ENCODE peak calls at places on chromosomes 12 and 14, in four cellular contexts. One of them, this sample, is unnamed.

GRCh38 chr12:32305163-32305562 is 94.2 kb upstream of the FGD4 start:
- DNase-seq in PC-3: no peak
- DNase-seq in BE2C: no peak
- DNase-seq in GM06990: no peak
- DNase-seq in this sample: no peak

GRCh38 chr12:14211829-14212455 is 153.5 kb upstream of the ATF7IP start:
- DNase-seq in PC-3: no peak
- DNase-seq in BE2C: no peak
- DNase-seq in GM06990: no peak
- DNase-seq in this sample: no peak

GRCh38 chr14:68815288-68816182 is 22.7 kb upstream of the ZFP36L1 start:
- DNase-seq in PC-3: no peak
- DNase-seq in BE2C: no peak
- DNase-seq in GM06990: no peak
- DNase-seq in this sample: no peak

GRCh38 chr12:109624467-109624866 is 50.9 kb downstream of the MVK start:
- DNase-seq in PC-3: peak
- DNase-seq in BE2C: no peak
- DNase-seq in GM06990: no peak
- DNase-seq in this sample: no peak

GRCh38 chr14:38098074-38098846 is 109.4 kb upstream of the SSTR1 start:
- DNase-seq in PC-3: peak
- DNase-seq in BE2C: no peak
- DNase-seq in GM06990: no peak
- DNase-seq in this sample: no peak

GRCh38 chr12:39102474-39103209 is 197.3 kb upstream of the CPNE8 start:
- DNase-seq in PC-3: peak
- DNase-seq in BE2C: no peak
- DNase-seq in GM06990: no peak
- DNase-seq in this sample: no peak

GRCh38 chr14:103100281-103101121 is 6.0 kb downstream of the EXOC3L4 start:
- DNase-seq in PC-3: no peak
- DNase-seq in BE2C: no peak
- DNase-seq in GM06990: peak
- DNase-seq in this sample: peak

GRCh38 chr12:92398565-92399309 is 253.1 kb upstream of the BTG1 start:
- DNase-seq in PC-3: no peak
- DNase-seq in BE2C: no peak
- DNase-seq in GM06990: no peak
- DNase-seq in this sample: no peak

GRCh38 chr14:58100735-58101368 is 51.2 kb downstream of the ARMH4 start:
- DNase-seq in PC-3: peak
- DNase-seq in BE2C: no peak
- DNase-seq in GM06990: no peak
- DNase-seq in this sample: no peak

GRCh38 chr14:50425816-50426215 is 29.1 kb upstream of the CDKL1 start:
- DNase-seq in PC-3: no peak
- DNase-seq in BE2C: no peak
- DNase-seq in GM06990: no peak
- DNase-seq in this sample: no peak

GRCh38 chr12:92297932-92298681 is 152.5 kb upstream of the BTG1 start:
- DNase-seq in PC-3: no peak
- DNase-seq in BE2C: no peak
- DNase-seq in GM06990: peak
- DNase-seq in this sample: no peak

GRCh38 chr12:109209082-109209481 is 92.7 kb downstream of the ACACB start:
- DNase-seq in PC-3: no peak
- DNase-seq in BE2C: no peak
- DNase-seq in GM06990: no peak
- DNase-seq in this sample: no peak

GRCh38 chr12:130162771-130163460 is 652 bp downstream of the FZD10 start:
- DNase-seq in PC-3: no peak
- DNase-seq in BE2C: no peak
- DNase-seq in GM06990: peak
- DNase-seq in this sample: no peak

GRCh38 chr14:58200480-58200841 is 512 bp downstream of the ACTR10 start:
- DNase-seq in PC-3: peak
- DNase-seq in BE2C: no peak
- DNase-seq in GM06990: no peak
- DNase-seq in this sample: no peak

GRCh38 chr14:100762089-100762515 is 35.4 kb downstream of the DLK1 start:
- DNase-seq in PC-3: peak
- DNase-seq in BE2C: no peak
- DNase-seq in GM06990: no peak
- DNase-seq in this sample: no peak

GRCh38 chr12:47705571-47706425 is at the start of gene RPAP3:
- DNase-seq in PC-3: peak
- DNase-seq in BE2C: peak
- DNase-seq in GM06990: peak
- DNase-seq in this sample: peak

GRCh38 chr12:4518106-4518728 is 20.5 kb upstream of the RAD51AP1 start:
- DNase-seq in PC-3: peak
- DNase-seq in BE2C: no peak
- DNase-seq in GM06990: no peak
- DNase-seq in this sample: no peak

GRCh38 chr12:41188058-41188840 is at the start of gene PDZRN4:
- DNase-seq in PC-3: no peak
- DNase-seq in BE2C: peak
- DNase-seq in GM06990: peak
- DNase-seq in this sample: no peak

GRCh38 chr12:5794156-5794555 is 150.9 kb downstream of the ANO2 start:
- DNase-seq in PC-3: no peak
- DNase-seq in BE2C: no peak
- DNase-seq in GM06990: no peak
- DNase-seq in this sample: no peak

GRCh38 chr12:26461799-26462198 is 266.4 kb downstream of the SSPN start:
- DNase-seq in PC-3: no peak
- DNase-seq in BE2C: no peak
- DNase-seq in GM06990: peak
- DNase-seq in this sample: no peak

GRCh38 chr12:128823216-128823915 is 392 bp downstream of the SLC15A4 start:
- DNase-seq in PC-3: peak
- DNase-seq in BE2C: peak
- DNase-seq in GM06990: peak
- DNase-seq in this sample: no peak

GRCh38 chr14:73833530-73834257 is 17.9 kb upstream of the PTGR2 start:
- DNase-seq in PC-3: no peak
- DNase-seq in BE2C: no peak
- DNase-seq in GM06990: no peak
- DNase-seq in this sample: no peak

GRCh38 chr14:73342670-73343069 is 105.4 kb downstream of the PAPLN start:
- DNase-seq in PC-3: no peak
- DNase-seq in BE2C: no peak
- DNase-seq in GM06990: no peak
- DNase-seq in this sample: no peak

GRCh38 chr12:93886533-93887511 is 209.6 kb downstream of the CRADD start:
- DNase-seq in PC-3: peak
- DNase-seq in BE2C: no peak
- DNase-seq in GM06990: no peak
- DNase-seq in this sample: no peak

GRCh38 chr14:53620325-53620716 is 336.3 kb downstream of the BMP4 start:
- DNase-seq in PC-3: no peak
- DNase-seq in BE2C: no peak
- DNase-seq in GM06990: no peak
- DNase-seq in this sample: no peak

GRCh38 chr12:25829192-25829591 is 129.3 kb upstream of the RASSF8 start:
- DNase-seq in PC-3: peak
- DNase-seq in BE2C: no peak
- DNase-seq in GM06990: no peak
- DNase-seq in this sample: no peak

GRCh38 chr14:68097727-68098126 is 278.1 kb downstream of the RAD51B start:
- DNase-seq in PC-3: no peak
- DNase-seq in BE2C: no peak
- DNase-seq in GM06990: no peak
- DNase-seq in this sample: no peak

GRCh38 chr12:120971299-120972180 is 6.8 kb upstream of the HNF1A start:
- DNase-seq in PC-3: peak
- DNase-seq in BE2C: peak
- DNase-seq in GM06990: peak
- DNase-seq in this sample: peak

GRCh38 chr12:67663121-67663520 is 14.6 kb downstream of the DYRK2 start:
- DNase-seq in PC-3: no peak
- DNase-seq in BE2C: no peak
- DNase-seq in GM06990: no peak
- DNase-seq in this sample: no peak

GRCh38 chr12:27822076-27822712 is 42.2 kb upstream of the MANSC4 start:
- DNase-seq in PC-3: peak
- DNase-seq in BE2C: no peak
- DNase-seq in GM06990: peak
- DNase-seq in this sample: peak

GRCh38 chr14:99066378-99066777 is 205.6 kb downstream of the BCL11B start:
- DNase-seq in PC-3: no peak
- DNase-seq in BE2C: no peak
- DNase-seq in GM06990: no peak
- DNase-seq in this sample: no peak

GRCh38 chr12:24561882-24562760 is 386.8 kb downstream of the BCAT1 start:
- DNase-seq in PC-3: no peak
- DNase-seq in BE2C: peak
- DNase-seq in GM06990: peak
- DNase-seq in this sample: no peak

GRCh38 chr12:132422057-132423043 is 67.6 kb upstream of the FBRSL1 start:
- DNase-seq in PC-3: no peak
- DNase-seq in BE2C: no peak
- DNase-seq in GM06990: no peak
- DNase-seq in this sample: no peak

GRCh38 chr12:119786539-119786938 is 90.6 kb downstream of the CIT start:
- DNase-seq in PC-3: no peak
- DNase-seq in BE2C: no peak
- DNase-seq in GM06990: no peak
- DNase-seq in this sample: no peak

GRCh38 chr12:59007620-59008019 is 87.3 kb upstream of the LRIG3 start:
- DNase-seq in PC-3: peak
- DNase-seq in BE2C: no peak
- DNase-seq in GM06990: no peak
- DNase-seq in this sample: no peak

GRCh38 chr12:82361461-82361915 is 3.2 kb downstream of the METTL25 start:
- DNase-seq in PC-3: no peak
- DNase-seq in BE2C: no peak
- DNase-seq in GM06990: no peak
- DNase-seq in this sample: no peak

DNA sequence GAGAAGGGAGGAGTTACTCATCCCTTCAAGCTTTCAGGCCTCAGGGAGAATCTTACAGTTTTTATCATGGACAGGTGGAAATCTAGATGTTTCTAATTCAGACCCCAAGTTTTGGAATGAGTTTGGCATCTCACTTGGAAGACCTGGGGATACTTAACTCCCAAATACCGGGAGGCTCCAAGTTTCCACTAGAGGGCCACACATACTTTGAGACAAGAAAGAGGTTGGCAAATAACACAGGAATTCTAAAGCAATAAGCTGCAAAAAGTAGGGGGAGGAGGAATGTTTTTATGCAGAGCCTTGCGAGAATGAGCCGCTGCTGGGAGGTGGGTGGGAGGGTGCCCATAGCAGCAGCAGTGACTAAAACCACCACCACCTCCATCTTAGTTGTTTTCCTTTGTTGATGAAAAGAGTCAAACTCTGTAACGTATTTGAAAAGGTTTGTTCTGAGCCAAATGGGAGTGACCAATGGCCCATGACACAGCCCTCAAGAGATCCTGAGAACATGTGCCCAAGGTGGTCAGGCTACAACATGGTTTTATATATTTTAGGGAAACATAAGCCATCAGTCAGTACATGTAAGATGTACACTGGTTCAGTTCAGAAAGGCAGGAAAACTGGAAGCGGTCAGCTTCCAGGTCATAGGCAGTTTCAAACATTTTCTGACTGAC is 34.2 kb upstream of the RNASE1 start:
- DNase-seq in PC-3: peak
- DNase-seq in BE2C: no peak
- DNase-seq in GM06990: no peak
- DNase-seq in this sample: no peak
- TF ChIP-seq CTCF in PC-3: peak
- TF ChIP-seq CTCF in BE2C: peak
- TF ChIP-seq CTCF in GM06990: peak
- TF ChIP-seq CTCF in this sample: no peak

GRCh38 chr14:80316426-80316825 is 105.1 kb upstream of the DIO2 start:
- DNase-seq in PC-3: no peak
- DNase-seq in BE2C: no peak
- DNase-seq in GM06990: no peak
- DNase-seq in this sample: no peak
- H3K4me3 ChIP-seq in PC-3: no peak
- H3K4me3 ChIP-seq in BE2C: no peak
- H3K4me3 ChIP-seq in GM06990: no peak
- H3K4me3 ChIP-seq in this sample: no peak

DNA sequence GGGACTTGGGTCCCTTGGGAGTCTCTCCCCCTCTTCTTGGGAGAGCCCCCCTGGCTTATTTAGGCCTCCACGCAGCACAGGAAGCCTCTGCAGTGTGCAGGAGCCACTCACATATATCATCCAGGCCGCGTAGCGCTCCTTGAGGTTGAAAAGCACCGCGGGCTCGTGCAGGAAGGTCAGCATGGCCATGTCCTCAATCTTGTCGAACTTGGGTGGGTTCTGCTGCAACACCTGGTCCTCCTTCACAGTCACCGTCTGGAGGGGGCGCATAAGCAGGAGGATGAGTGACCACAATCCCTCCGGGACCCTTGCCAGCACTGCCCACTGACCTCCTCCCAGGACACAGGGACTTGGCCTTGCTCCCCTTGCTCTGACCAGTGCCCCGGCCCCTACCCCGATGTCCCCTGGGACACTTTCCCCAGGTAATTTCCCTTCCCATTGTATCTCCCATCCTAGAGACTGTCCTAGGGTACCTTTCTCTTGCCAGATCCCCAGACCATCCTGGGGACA is 2.5 kb downstream of the MYH6 start:
- DNase-seq in PC-3: no peak
- DNase-seq in BE2C: no peak
- DNase-seq in GM06990: no peak
- DNase-seq in this sample: no peak
- TF ChIP-seq CTCF in PC-3: no peak
- TF ChIP-seq CTCF in BE2C: no peak
- TF ChIP-seq CTCF in GM06990: no peak
- TF ChIP-seq CTCF in this sample: no peak

DNA sequence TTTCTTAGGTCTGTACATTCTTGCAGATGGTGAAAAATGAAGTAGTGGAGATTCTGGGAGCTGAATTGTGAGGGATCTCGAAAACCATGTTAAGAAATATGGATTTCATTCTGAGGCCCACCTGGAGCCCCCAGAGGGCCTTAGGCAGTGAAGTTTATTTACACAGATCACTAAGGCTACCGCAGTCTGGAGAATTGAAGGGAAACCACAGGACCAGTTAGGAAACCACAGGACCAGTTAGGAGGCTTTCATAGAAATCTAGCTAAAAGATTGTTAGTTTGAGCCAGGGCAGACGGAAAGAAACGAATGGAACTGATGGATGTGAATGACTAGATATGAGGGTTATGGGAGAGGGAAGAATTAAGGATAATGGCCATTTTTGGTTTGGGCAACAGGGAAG is 7.2 kb downstream of the CBLN3 start:
- DNase-seq in PC-3: no peak
- DNase-seq in BE2C: no peak
- DNase-seq in GM06990: no peak
- DNase-seq in this sample: no peak
- H3K4me3 ChIP-seq in PC-3: no peak
- H3K4me3 ChIP-seq in BE2C: no peak
- H3K4me3 ChIP-seq in GM06990: no peak
- H3K4me3 ChIP-seq in this sample: no peak

This sample was measured in GM12864.